ENCODE peak calls at places on chromosomes 11 and 22, in ten cellular contexts. E, T, V, S, G, B, A, X, U and N are unnamed samples.

GRCh38 chr22:45880732-45881523 is 96.0 kb downstream of the WNT7B start:
- DNase-seq in E (peak; percentile 17), T (no peak), V (peak; percentile 58), S (no peak), G (peak; percentile 45), B (peak; percentile 42), A (no peak), X (no peak), U (no peak), N (no peak)

GRCh38 chr11:78008174-78008573 is 13.7 kb upstream of the INTS4 start:
- DNase-seq in E (no peak), T (no peak), V (no peak), S (no peak), G (no peak), B (no peak), A (no peak), X (no peak), U (no peak), N (no peak)

GRCh38 chr11:124069429-124070401 is 28.6 kb upstream of the OR10G7 start:
- DNase-seq in E (no peak), T (no peak), V (peak; percentile 69), S (peak; percentile 37), G (no peak), B (peak; percentile 78), A (peak; percentile 24), X (peak; percentile 80), U (peak; percentile 34), N (peak; percentile 43)

GRCh38 chr11:57644748-57645715 is 4.7 kb downstream of the YPEL4 start:
- DNase-seq in E (peak; percentile 91), T (peak; percentile 71), V (peak; percentile 90), S (no peak), G (peak; percentile 87), B (peak; percentile 78), A (peak; percentile 76), X (peak; percentile 90), U (peak; percentile 62), N (no peak)

GRCh38 chr11:116984186-116984585 is 114.0 kb downstream of the SIK3 start:
- DNase-seq in E (no peak), T (no peak), V (no peak), S (no peak), G (no peak), B (peak; percentile 58), A (no peak), X (no peak), U (peak; percentile 59), N (no peak)

GRCh38 chr11:57424802-57425564 is 1.9 kb downstream of the SLC43A3 start:
- DNase-seq in E (no peak), T (peak; percentile 80), V (no peak), S (no peak), G (peak; percentile 86), B (peak; percentile 83), A (peak; percentile 57), X (peak; percentile 56), U (peak; percentile 87), N (peak; percentile 93)

GRCh38 chr22:39144101-39144815 is 8.2 kb downstream of the CBX7 start:
- DNase-seq in E (no peak), T (peak; percentile 45), V (peak; percentile 71), S (no peak), G (peak; percentile 50), B (peak; percentile 73), A (no peak), X (peak; percentile 17), U (peak; percentile 14), N (no peak)

GRCh38 chr11:116311141-116311540 is 461.6 kb downstream of the BUD13 start:
- DNase-seq in E (no peak), T (no peak), V (no peak), S (no peak), G (no peak), B (no peak), A (no peak), X (no peak), U (no peak), N (no peak)

GRCh38 chr11:20770421-20770935 is 101.1 kb downstream of the NELL1 start:
- DNase-seq in E (no peak), T (no peak), V (no peak), S (no peak), G (no peak), B (no peak), A (no peak), X (no peak), U (no peak), N (no peak)

GRCh38 chr11:56152333-56152732 is 7.8 kb downstream of the OR8K5 start:
- DNase-seq in E (no peak), T (no peak), V (no peak), S (no peak), G (no peak), B (no peak), A (no peak), X (no peak), U (no peak), N (no peak)

GRCh38 chr11:120135838-120136237 is 2.1 kb downstream of the TRIM29 start:
- DNase-seq in E (no peak), T (no peak), V (peak; percentile 19), S (no peak), G (no peak), B (no peak), A (no peak), X (no peak), U (no peak), N (no peak)

GRCh38 chr22:29987143-29987542 is 93.1 kb upstream of the HORMAD2 start:
- DNase-seq in E (peak; percentile 32), T (no peak), V (no peak), S (no peak), G (no peak), B (no peak), A (no peak), X (no peak), U (no peak), N (no peak)

GRCh38 chr11:128477811-128478210 is 109.5 kb downstream of the ETS1 start:
- DNase-seq in E (no peak), T (no peak), V (no peak), S (no peak), G (no peak), B (no peak), A (no peak), X (no peak), U (no peak), N (no peak)

GRCh38 chr11:128476031-128476430 is 111.3 kb downstream of the ETS1 start:
- DNase-seq in E (no peak), T (no peak), V (no peak), S (no peak), G (no peak), B (no peak), A (no peak), X (no peak), U (no peak), N (no peak)

GRCh38 chr11:128474036-128474874 is 113.1 kb downstream of the ETS1 start:
- DNase-seq in E (no peak), T (no peak), V (no peak), S (no peak), G (no peak), B (peak; percentile 46), A (no peak), X (no peak), U (no peak), N (no peak)

GRCh38 chr11:128478305-128478704 is 109.1 kb downstream of the ETS1 start:
- DNase-seq in E (no peak), T (no peak), V (no peak), S (no peak), G (no peak), B (no peak), A (no peak), X (no peak), U (no peak), N (no peak)

DNA sequence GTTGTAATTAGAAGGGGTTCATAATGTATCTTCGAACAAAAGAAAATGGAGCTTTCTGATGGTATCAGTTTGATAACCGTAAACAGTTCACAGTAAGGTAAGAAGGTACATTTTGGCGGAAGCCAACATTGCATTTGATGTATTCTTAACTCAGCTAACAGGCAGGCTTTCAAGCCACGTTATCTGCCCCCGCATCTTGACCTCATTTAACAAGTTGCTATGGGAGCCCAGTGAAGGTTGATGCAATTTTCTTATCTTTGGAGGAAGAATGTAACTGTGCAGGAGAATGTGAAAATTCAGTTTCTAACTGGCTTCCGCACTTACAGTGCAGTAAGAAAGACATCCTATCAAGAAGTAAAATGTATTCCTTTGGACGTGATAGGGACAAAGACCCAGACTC is 110.6 kb downstream of the ETS1 start:
- DNase-seq in E (no peak), T (peak; percentile 74), V (no peak), S (no peak), G (no peak), B (no peak), A (no peak), X (peak; percentile 62), U (peak; percentile 53), N (no peak)
- H3K4me3 ChIP-seq in E (no peak overlapping the region), T (no peak overlapping the region), V (no peak overlapping the region), S (no peak overlapping the region), G (no peak overlapping the region), B (no peak overlapping the region), A (no peak overlapping the region), X (no peak overlapping the region), U (no peak overlapping the region), N (no peak overlapping the region)

DNA sequence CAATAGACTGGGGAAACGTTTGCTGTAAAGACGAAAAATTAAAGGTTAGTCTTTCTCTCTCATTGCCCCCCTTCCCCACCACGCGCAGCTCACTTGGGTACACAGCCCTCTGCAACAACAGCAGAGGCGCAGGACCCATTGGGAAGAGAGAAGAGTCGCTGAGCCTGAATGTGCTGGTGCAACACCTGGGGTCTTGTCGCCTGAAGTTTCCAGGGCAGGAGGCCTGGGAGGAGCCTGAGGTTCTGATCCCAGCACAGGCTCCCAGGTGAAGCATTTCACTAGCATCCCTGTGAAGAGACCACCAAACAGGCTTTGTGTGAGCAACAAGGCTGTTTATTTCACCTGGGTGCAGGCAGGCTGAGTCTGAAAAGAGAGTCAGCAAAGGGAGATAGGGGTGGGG is 116.2 kb upstream of the NTM start:
- DNase-seq in E (no peak), T (no peak), V (no peak), S (peak; percentile 33), G (no peak), B (no peak), A (no peak), X (no peak), U (no peak), N (no peak)
- H3K4me3 ChIP-seq in E (no peak overlapping the region), T (no peak overlapping the region), V (no peak overlapping the region), S (peak overlapping the region; percentile 6), G (no peak overlapping the region), B (no peak overlapping the region), A (no peak overlapping the region), X (no peak overlapping the region), U (no peak overlapping the region), N (no peak overlapping the region)

DNA sequence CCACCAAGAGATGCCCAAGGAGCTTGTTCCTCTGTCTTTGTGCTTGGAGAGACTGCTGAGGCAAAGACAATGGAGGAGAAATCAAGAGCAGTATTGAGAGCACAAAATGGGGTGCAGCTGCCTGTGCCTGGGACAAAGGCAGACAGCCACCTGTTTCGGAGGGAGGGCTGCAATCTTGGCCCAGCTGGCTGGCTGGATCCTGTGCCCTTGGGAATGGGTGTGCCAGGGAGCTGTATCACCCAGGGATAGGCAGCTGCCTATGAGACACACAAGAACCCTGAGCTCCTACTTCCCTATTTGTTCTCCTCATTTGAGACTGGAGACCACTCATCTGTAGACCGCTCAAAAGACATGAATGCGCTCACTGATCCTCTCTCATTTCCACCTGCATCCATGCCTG is 23.3 kb upstream of the CHRM4 start:
- DNase-seq in E (no peak), T (no peak), V (no peak), S (no peak), G (no peak), B (no peak), A (no peak), X (no peak), U (no peak), N (no peak)
- H3K4me3 ChIP-seq in E (no peak overlapping the region), T (no peak overlapping the region), V (no peak overlapping the region), S (no peak overlapping the region), G (no peak overlapping the region), B (no peak overlapping the region), A (no peak overlapping the region), X (no peak overlapping the region), U (no peak overlapping the region), N (no peak overlapping the region)

GRCh38 chr11:64863381-64864060 is 14.9 kb downstream of the EHD1 start:
- DNase-seq in E (no peak), T (no peak), V (no peak), S (no peak), G (no peak), B (peak; percentile 46), A (peak; percentile 68), X (no peak), U (no peak), N (no peak)
- H3K4me3 ChIP-seq in E (peak overlapping the region; percentile 5), T (peak overlapping the region; percentile 39), V (no peak overlapping the region), S (no peak overlapping the region), G (peak overlapping the region; percentile 46), B (peak overlapping the region; percentile 11), A (peak overlapping the region; percentile 19), X (no peak overlapping the region), U (no peak overlapping the region), N (peak overlapping the region; percentile 28)